ENCODE peak calls at places on chromosome 17, in ten cellular contexts. Y is gastrocnemius medialis, G is thoracic aorta, E is BE2C, M is fibroblast of lung, T is PC-3, V is AG10803, B is iPS DF 6.9, D is heart right ventricle, J is aorta. C is an unnamed sample.
A peak's percentile ranks its signal among the peaks of the same experiment; 100 is the strongest.

GRCh38 chr17:7074931-7075330 is 5.1 kb downstream of the CLEC10A start:
- DNase-seq in G (no peak), J (no peak), D (no peak), Y (no peak), T (no peak), E (no peak), V (no peak), M (no peak), B (no peak), C (no peak)

GRCh38 chr17:60142872-60143499 is 6.8 kb upstream of the CA4 start:
- DNase-seq in T (peak; percentile 96), M (peak; percentile 83), J (peak; percentile 92), D (peak; percentile 89), Y (peak; percentile 61), B (peak; percentile 84), V (peak; percentile 87), E (peak; percentile 93), G (peak; percentile 47), C (peak; percentile 35)

GRCh38 chr17:12737740-12738469 is 51.4 kb upstream of the ARHGAP44 start:
- DNase-seq in M (peak; percentile 26), E (no peak), J (no peak), T (no peak), B (no peak), D (no peak), V (no peak), Y (no peak), G (no peak), C (no peak)

GRCh38 chr17:64343833-64344637 is 46.6 kb downstream of the PECAM1 start:
- DNase-seq in V (peak; percentile 69), B (no peak), J (peak; percentile 92), M (peak; percentile 93), E (peak; percentile 25), D (peak; percentile 92), T (peak; percentile 91), Y (peak; percentile 55), G (no peak), C (no peak)

GRCh38 chr17:9185688-9186289 is 164.5 kb downstream of the NTN1 start:
- DNase-seq in E (no peak), J (no peak), G (no peak), M (no peak), V (no peak), T (no peak), D (no peak), Y (no peak), B (no peak), C (no peak)

GRCh38 chr17:4229627-4230026 is 34.2 kb downstream of the ANKFY1 start:
- DNase-seq in V (peak; percentile 91), B (no peak), M (peak; percentile 89), D (peak; percentile 34), Y (peak; percentile 64), J (peak; percentile 65), G (peak; percentile 15), E (no peak), T (no peak), C (no peak)

GRCh38 chr17:7019839-7020519 is 2.9 kb upstream of the BCL6B start:
- DNase-seq in M (peak; percentile 50), E (peak; percentile 64), G (no peak), D (peak; percentile 74), B (no peak), T (peak; percentile 51), V (peak; percentile 61), Y (peak; percentile 58), J (no peak), C (no peak)

GRCh38 chr17:18026408-18026776 is 12.6 kb downstream of the ATPAF2 start:
- DNase-seq in M (peak; percentile 79), E (peak; percentile 64), V (peak; percentile 86), D (peak; percentile 60), J (no peak), G (no peak), Y (peak; percentile 32), T (peak; percentile 14), B (no peak), C (no peak)

GRCh38 chr17:15247891-15248529 is 17.1 kb downstream of the PMP22 start:
- DNase-seq in Y (no peak), E (no peak), J (no peak), T (peak; percentile 62), B (no peak), D (no peak), G (no peak), V (peak; percentile 17), M (peak; percentile 27), C (no peak)

GRCh38 chr17:1636732-1637285 is 8.2 kb upstream of the SLC43A2 start:
- DNase-seq in V (no peak), D (no peak), M (no peak), G (no peak), B (no peak), E (no peak), Y (no peak), T (no peak), J (no peak), C (no peak)

GRCh38 chr17:17783121-17783824 is 53.5 kb downstream of the SREBF1 start:
- DNase-seq in J (no peak), G (no peak), B (no peak), Y (peak; percentile 90), D (peak; percentile 86), T (peak; percentile 57), E (peak; percentile 46), V (no peak), M (peak; percentile 40), C (peak; percentile 50)

GRCh38 chr17:37026534-37026875 is 77.8 kb downstream of the AATF start:
- DNase-seq in Y (no peak), E (no peak), D (no peak), T (no peak), V (no peak), G (no peak), J (no peak), B (no peak), M (no peak), C (no peak)

GRCh38 chr17:75365931-75366275 is 39.6 kb downstream of the GRB2 start:
- DNase-seq in G (no peak), V (no peak), D (no peak), M (no peak), E (no peak), B (no peak), T (peak; percentile 30), J (no peak), Y (no peak), C (no peak)

GRCh38 chr17:73232587-73233373 is 28.9 kb downstream of the CPSF4L start:
- DNase-seq in Y (peak; percentile 43), M (peak; percentile 45), D (no peak), T (peak; percentile 56), G (no peak), V (peak; percentile 15), J (peak; percentile 62), B (no peak), E (no peak), C (no peak)

DNA sequence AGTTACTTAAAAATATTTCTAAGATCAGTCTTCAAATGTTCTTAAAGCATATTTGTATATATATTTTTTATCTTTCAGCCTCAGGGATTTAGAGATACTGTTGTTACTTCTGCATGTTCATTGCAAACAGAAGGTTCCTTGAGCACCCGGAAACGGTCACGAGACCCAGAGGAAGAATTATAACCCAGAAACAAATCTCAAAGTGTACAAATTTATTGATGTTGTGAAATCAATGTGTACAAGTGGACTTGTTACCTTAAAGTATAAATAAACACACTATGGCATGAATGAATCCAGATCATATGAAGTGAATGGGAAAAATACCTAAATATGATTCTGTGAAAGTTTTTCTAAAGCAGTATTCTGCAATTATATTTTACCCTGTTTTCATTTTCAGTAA is 21.6 kb upstream of the PPM1E start:
- DNase-seq in V (no peak), E (no peak), B (no peak), M (no peak), Y (no peak), T (no peak), G (no peak), J (no peak), D (no peak), C (no peak)
- H3K4me3 ChIP-seq in V (no peak overlapping the region), E (no peak overlapping the region), B (no peak overlapping the region), M (no peak overlapping the region), Y (no peak overlapping the region), T (no peak overlapping the region), G (no peak overlapping the region), J (no peak overlapping the region), D (no peak overlapping the region), C (no peak overlapping the region)

GRCh38 chr17:44827863-44828262 is 2.2 kb downstream of the GJC1 start:
- DNase-seq in J (no peak), T (no peak), Y (no peak), M (no peak), D (no peak), V (peak; percentile 20), B (no peak), E (no peak), G (no peak), C (no peak)
- H3K4me3 ChIP-seq in J (no peak overlapping the region), T (peak overlapping the region; percentile 75), Y (no peak overlapping the region), M (peak overlapping the region; percentile 91), D (no peak overlapping the region), V (peak overlapping the region; percentile 83), B (no peak overlapping the region), E (no peak overlapping the region), G (no peak overlapping the region), C (no peak overlapping the region)

GRCh38 chr17:35732806-35733136 is 1.3 kb downstream of the RASL10B start:
- DNase-seq in M (no peak), T (no peak), J (no peak), D (no peak), E (no peak), Y (no peak), G (no peak), V (no peak), B (no peak), C (no peak)

GRCh38 chr17:35729405-35729833 is 2.0 kb upstream of the RASL10B start:
- DNase-seq in D (no peak), G (no peak), B (no peak), J (no peak), T (no peak), E (no peak), Y (no peak), V (no peak), M (no peak), C (no peak)

GRCh38 chr17:35731932-35732805 is 730 bp downstream of the RASL10B start:
- DNase-seq in G (no peak), T (no peak), J (no peak), V (no peak), Y (no peak), D (no peak), B (no peak), M (no peak), E (peak; percentile 45), C (no peak)

GRCh38 chr17:35730400-35731005 is 936 bp upstream of the RASL10B start:
- DNase-seq in V (no peak), Y (no peak), G (no peak), B (no peak), T (no peak), M (no peak), E (no peak), D (no peak), J (no peak), C (no peak)

GRCh38 chr17:35731239-35731931 is at the start of gene RASL10B:
- DNase-seq in J (peak; percentile 65), G (no peak), T (no peak), B (no peak), M (peak; percentile 41), V (peak; percentile 22), E (peak; percentile 82), Y (peak; percentile 46), D (peak; percentile 48), C (no peak)
- H3K4me3 ChIP-seq in J (peak within 1 kb of the TSS; percentile 81), G (peak within 1 kb of the TSS; percentile 82), T (no peak within 1 kb of the TSS), B (peak within 1 kb of the TSS; percentile 77), M (peak within 1 kb of the TSS; percentile 60), V (peak within 1 kb of the TSS; percentile 57), E (peak within 1 kb of the TSS; percentile 67), Y (peak within 1 kb of the TSS; percentile 78), D (peak within 1 kb of the TSS; percentile 22), C (peak within 1 kb of the TSS; percentile 48)

DNA sequence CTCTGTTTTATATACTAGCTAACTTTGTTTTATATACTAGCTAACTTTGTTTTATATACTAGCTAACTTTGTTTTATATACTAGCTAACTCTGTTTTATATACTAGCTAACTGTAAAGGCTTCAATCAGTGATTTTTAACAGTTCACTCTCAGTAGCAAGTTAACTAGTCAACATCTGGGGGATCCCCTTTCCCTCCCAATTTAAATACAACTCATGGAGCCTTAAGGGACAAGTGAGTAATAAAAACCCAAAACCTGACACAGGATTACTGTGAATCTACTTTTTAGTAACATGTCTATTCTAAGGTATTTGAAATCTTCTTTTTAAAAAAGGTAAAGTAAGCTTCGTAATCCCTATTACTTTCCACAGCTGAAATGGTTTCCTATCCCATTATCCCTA is 32.2 kb downstream of the FAM222B start:
- DNase-seq in E (no peak), B (no peak), D (no peak), M (no peak), V (no peak), J (no peak), T (no peak), G (no peak), Y (no peak), C (no peak)
- H3K4me3 ChIP-seq in E (no peak overlapping the region), B (no peak overlapping the region), D (no peak overlapping the region), M (no peak overlapping the region), V (no peak overlapping the region), J (no peak overlapping the region), T (no peak overlapping the region), G (no peak overlapping the region), Y (peak overlapping the region; percentile 79), C (no peak overlapping the region)